ENCODE peak calls at places on chromosome 22, in six cellular contexts. W, C, X, T, N and V are unnamed samples.
A peak's percentile ranks its signal among the peaks of the same experiment; 100 is the strongest.

GRCh38 chr22:19463491-19464469 is 15.2 kb downstream of the UFD1 start:
- DNase-seq in W (no peak), C (peak; percentile 82), X (peak; percentile 33), T (no peak), N (no peak), V (no peak)

GRCh38 chr22:19097518-19097917 is 24.7 kb downstream of the DGCR2 start:
- DNase-seq in W (no peak), C (no peak), X (peak; percentile 46), T (no peak), N (no peak), V (peak; percentile 45)

GRCh38 chr22:43848366-43849171 is 13.7 kb downstream of the SULT4A1 start:
- DNase-seq in W (no peak), C (peak; percentile 52), X (peak; percentile 5), T (peak; percentile 16), N (no peak), V (peak; percentile 70)

GRCh38 chr22:44811141-44811540 is 58.8 kb downstream of the ARHGAP8 start:
- DNase-seq in W (no peak), C (no peak), X (no peak), T (no peak), N (no peak), V (no peak)

GRCh38 chr22:27146871-27147591 is 489.6 kb downstream of the MIAT start:
- DNase-seq in W (no peak), C (no peak), X (no peak), T (no peak), N (no peak), V (no peak)

GRCh38 chr22:39920134-39920743 is 19.4 kb downstream of the GRAP2 start:
- DNase-seq in W (no peak), C (no peak), X (no peak), T (no peak), N (no peak), V (no peak)

GRCh38 chr22:44746836-44747519 is 5.4 kb upstream of the ARHGAP8 start:
- DNase-seq in W (no peak), C (peak; percentile 69), X (no peak), T (no peak), N (no peak), V (no peak)

GRCh38 chr22:18120941-18121340 is 10.3 kb downstream of the TUBA8 start:
- DNase-seq in W (no peak), C (no peak), X (no peak), T (no peak), N (no peak), V (no peak)

GRCh38 chr22:39183991-39184585 is 31.6 kb upstream of the CBX7 start:
- DNase-seq in W (no peak), C (peak; percentile 63), X (no peak), T (peak; percentile 29), N (no peak), V (peak; percentile 78)

DNA sequence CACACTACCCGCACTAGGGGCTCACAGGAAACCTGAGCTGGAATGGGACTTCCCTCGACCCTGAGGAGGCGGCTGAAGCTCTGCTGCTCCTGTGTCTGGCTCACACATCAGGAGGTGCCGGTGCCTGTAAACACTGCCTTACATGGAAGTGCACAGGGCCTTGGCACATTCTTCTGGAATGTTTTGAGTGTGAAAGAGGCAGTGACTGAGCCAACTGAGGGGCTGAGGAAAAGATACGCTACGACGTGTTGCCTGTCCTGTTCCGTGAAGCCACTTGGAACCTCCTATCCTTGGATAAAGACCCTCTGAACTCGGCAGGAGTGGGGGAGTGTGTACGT is 10.5 kb downstream of the TXN2 start:
- DNase-seq in W (no peak), C (peak; percentile 73), X (no peak), T (no peak), N (no peak), V (no peak)
- TF ChIP-seq POLR2A in W (no peak), C (no peak), X (no peak), T (no peak), N (no peak), V (no peak)

GRCh38 chr22:49948958-49949913 is 11.3 kb upstream of the PIM3 start:
- DNase-seq in W (no peak), C (no peak), X (peak; percentile 96), T (peak; percentile 74), N (no peak), V (no peak)
- TF ChIP-seq POLR2A in W (peak; percentile 22), C (no peak), X (peak; percentile 89), T (no peak), N (no peak), V (no peak)

GRCh38 chr22:23910496-23911190 is 16.5 kb downstream of the MIF start:
- DNase-seq in W (no peak), C (no peak), X (no peak), T (no peak), N (peak; percentile 42), V (no peak)

GRCh38 chr22:23913306-23913660 is 19.1 kb downstream of the MIF start:
- DNase-seq in W (no peak), C (no peak), X (no peak), T (no peak), N (peak; percentile 81), V (no peak)

GRCh38 chr22:23911318-23911980 is 17.3 kb downstream of the MIF start:
- DNase-seq in W (no peak), C (no peak), X (no peak), T (no peak), N (peak; percentile 58), V (peak; percentile 59)

GRCh38 chr22:23913661-23914353 is 19.6 kb downstream of the MIF start:
- DNase-seq in W (peak; percentile 98), C (peak; percentile 98), X (peak; percentile 100), T (no peak), N (peak; percentile 98), V (peak; percentile 100)

DNA sequence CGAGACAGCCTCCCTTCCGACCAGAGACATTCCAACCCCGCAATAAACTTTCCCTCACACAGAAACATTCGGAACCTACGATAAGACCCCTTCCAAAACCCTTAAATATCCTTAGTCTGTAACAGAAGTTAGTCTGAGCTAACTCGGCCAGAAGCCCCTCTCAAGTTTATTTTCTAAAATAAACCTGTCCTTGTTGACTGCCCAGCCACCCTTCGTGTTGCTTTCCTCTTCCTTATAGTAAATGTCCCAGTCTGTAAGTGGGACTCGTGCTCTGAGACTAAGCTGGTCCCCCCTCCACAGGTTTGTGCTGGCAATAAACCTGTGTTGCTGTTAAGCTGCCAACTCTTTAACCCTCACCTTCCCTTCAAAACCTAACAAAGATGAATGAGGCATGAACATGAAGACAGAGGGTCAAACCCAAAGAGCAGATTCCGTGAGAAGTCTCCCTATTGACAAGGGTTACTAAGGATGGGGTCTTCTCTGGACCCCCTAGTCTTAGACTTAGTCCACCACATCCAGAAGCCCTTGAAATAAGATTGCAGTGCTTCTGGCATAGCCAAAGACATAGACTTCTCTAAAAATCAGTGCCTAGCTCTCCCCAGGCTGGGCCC is 18.2 kb downstream of the MIF start:
- DNase-seq in W (no peak), C (no peak), X (no peak), T (no peak), N (peak; percentile 67), V (no peak)
- TF ChIP-seq POLR2A in W (no peak), C (no peak), X (no peak), T (no peak), N (no peak), V (no peak)

GRCh38 chr22:45914309-45914708 is 62.7 kb downstream of the WNT7B start:
- DNase-seq in W (no peak), C (no peak), X (no peak), T (peak; percentile 56), N (no peak), V (no peak)

GRCh38 chr22:45910928-45911467 is 66.0 kb downstream of the WNT7B start:
- DNase-seq in W (no peak), C (no peak), X (no peak), T (no peak), N (no peak), V (no peak)

GRCh38 chr22:45908961-45909360 is 68.0 kb downstream of the WNT7B start:
- DNase-seq in W (no peak), C (no peak), X (no peak), T (no peak), N (no peak), V (no peak)

GRCh38 chr22:45912910-45913309 is 64.1 kb downstream of the WNT7B start:
- DNase-seq in W (no peak), C (no peak), X (peak; percentile 36), T (peak; percentile 53), N (no peak), V (no peak)

GRCh38 chr22:45911601-45912271 is 65.2 kb downstream of the WNT7B start:
- DNase-seq in W (no peak), C (no peak), X (peak; percentile 84), T (peak; percentile 96), N (no peak), V (peak; percentile 79)
- TF ChIP-seq POLR2A in W (no peak), C (no peak), X (no peak), T (no peak), N (no peak), V (no peak)

GRCh38 chr22:36386351-36386899 is 1.3 kb downstream of the MYH9 start:
- DNase-seq in W (no peak), C (no peak), X (peak; percentile 84), T (peak; percentile 43), N (no peak), V (no peak)
- TF ChIP-seq POLR2A in W (no peak), C (no peak), X (no peak), T (no peak), N (no peak), V (no peak)

GRCh38 chr22:42069801-42070516 is 653 bp downstream of the NAGA start:
- DNase-seq in W (no peak), C (no peak), X (no peak), T (no peak), N (no peak), V (peak; percentile 50)

GRCh38 chr22:42072606-42073330 is 1.3 kb upstream of the PHETA2 start:
- DNase-seq in W (no peak), C (no peak), X (no peak), T (no peak), N (no peak), V (no peak)

GRCh38 chr22:42068351-42068730 is 2.3 kb downstream of the NAGA start:
- DNase-seq in W (no peak), C (no peak), X (no peak), T (no peak), N (no peak), V (no peak)

GRCh38 chr22:42073568-42074152 is 388 bp upstream of the PHETA2 start:
- DNase-seq in W (no peak), C (no peak), X (no peak), T (no peak), N (peak; percentile 83), V (no peak)

GRCh38 chr22:42070517-42071422 is at the start of gene NAGA:
- DNase-seq in W (peak; percentile 94), C (peak; percentile 94), X (peak; percentile 99), T (peak; percentile 92), N (peak; percentile 96), V (peak; percentile 95)
- TF ChIP-seq POLR2A in W (peak; percentile 90), C (no peak), X (peak; percentile 8), T (peak; percentile 72), N (no peak), V (no peak)